ENCODE peak calls at places on chromosome 18, in six cellular contexts. F is GM23338, Y is fibroblast of lung, D is neural progenitor cell, W is PC-9, G is PC-3. S is an unnamed sample.

GRCh38 chr18:73264562-73264921 is 396.8 kb upstream of the NETO1 start:
- DNase-seq in F (no peak), Y (no peak), W (no peak), G (no peak), D (no peak), S (no peak)

GRCh38 chr18:29248856-29249255 is 1071.9 kb upstream of the CDH2 start:
- DNase-seq in D (peak; percentile 9), G (no peak), Y (no peak), W (no peak), F (no peak), S (no peak)

GRCh38 chr18:28514699-28515098 is 337.8 kb upstream of the CDH2 start:
- DNase-seq in Y (no peak), W (no peak), G (no peak), F (no peak), D (no peak), S (no peak)

GRCh38 chr18:35386600-35387366 is 9.6 kb upstream of the ZNF396 start:
- DNase-seq in D (peak; percentile 90), G (peak; percentile 66), F (peak; percentile 95), Y (peak; percentile 74), W (peak; percentile 48), S (peak; percentile 80)

GRCh38 chr18:23824704-23825103 is 135.5 kb downstream of the LAMA3 start:
- DNase-seq in D (no peak), Y (peak; percentile 65), F (no peak), W (no peak), G (no peak), S (no peak)

GRCh38 chr18:13147146-13147545 is 71.4 kb upstream of the LDLRAD4 start:
- DNase-seq in F (no peak), Y (no peak), W (no peak), G (no peak), D (no peak), S (peak; percentile 52)

GRCh38 chr18:22913861-22914260 is 19.3 kb upstream of the RBBP8 start:
- DNase-seq in F (peak; percentile 87), G (peak; percentile 97), D (no peak), Y (no peak), W (peak; percentile 93), S (no peak)

GRCh38 chr18:63686871-63687270 is 15.9 kb upstream of the SERPINB11 start:
- DNase-seq in F (no peak), G (no peak), W (no peak), D (no peak), Y (no peak), S (no peak)

GRCh38 chr18:73774836-73775509 is 372.7 kb downstream of the FBXO15 start:
- DNase-seq in G (peak; percentile 80), W (no peak), D (peak; percentile 45), Y (no peak), F (peak; percentile 37), S (peak; percentile 14)

GRCh38 chr18:11091746-11092145 is 57.6 kb downstream of the PIEZO2 start:
- DNase-seq in Y (no peak), D (no peak), G (no peak), W (no peak), F (no peak), S (no peak)

GRCh38 chr18:5498452-5498851 is 45.3 kb downstream of the EPB41L3 start:
- DNase-seq in G (no peak), Y (no peak), D (no peak), F (no peak), W (no peak), S (no peak)

DNA sequence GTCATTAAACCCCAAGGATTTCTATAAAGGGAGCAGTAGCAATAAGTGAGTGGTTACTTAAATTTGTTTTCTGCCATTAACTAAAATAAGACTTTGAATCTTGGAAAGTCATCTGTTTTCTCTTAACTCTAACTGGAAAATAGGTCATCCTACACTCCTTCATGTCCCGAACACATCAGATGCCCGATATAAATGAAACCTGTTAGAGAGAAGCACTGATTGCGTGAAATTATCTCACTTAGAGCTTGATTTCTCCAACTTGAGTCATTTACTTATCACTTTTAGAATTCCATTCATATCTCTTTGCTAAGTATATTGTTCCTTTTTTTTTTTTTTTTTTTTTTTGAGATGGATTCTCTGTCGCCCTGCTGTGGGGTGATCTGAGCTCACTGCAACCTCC is 10.8 kb downstream of the PIK3C3 start:
- DNase-seq in W (no peak), Y (peak; percentile 59), F (no peak), G (no peak), D (no peak), S (no peak)
- H3K4me1 ChIP-seq in W (no peaks in the 10 kb centered on the region), Y (peaks cover 5% of the 10 kb centered on the region), F (no peaks in the 10 kb centered on the region), G (no peaks in the 10 kb centered on the region), D (no peaks in the 10 kb centered on the region), S (peaks cover 10% of the 10 kb centered on the region)

GRCh38 chr18:7146067-7146466 is 28.5 kb upstream of the LAMA1 start:
- DNase-seq in G (no peak), F (no peak), D (no peak), Y (no peak), W (no peak), S (no peak)

GRCh38 chr18:7139409-7139808 is 21.8 kb upstream of the LAMA1 start:
- DNase-seq in D (no peak), G (no peak), Y (no peak), F (no peak), W (no peak), S (no peak)

GRCh38 chr18:7141287-7141686 is 23.7 kb upstream of the LAMA1 start:
- DNase-seq in G (no peak), Y (no peak), F (no peak), W (no peak), D (no peak), S (no peak)
- H3K36me3 ChIP-seq in G (no peaks in the 10 kb centered on the region), Y (no peaks in the 10 kb centered on the region), F (no peaks in the 10 kb centered on the region), W (no peaks in the 10 kb centered on the region), D (no peaks in the 10 kb centered on the region), S (no peaks in the 10 kb centered on the region)

GRCh38 chr18:3524706-3525105 is 74.7 kb downstream of the TGIF1 start:
- DNase-seq in D (no peak), F (no peak), Y (no peak), W (no peak), G (no peak), S (no peak)
- TF ChIP-seq EZH2 in D (no peak), F (no peak), Y (no peak), W (no peak), G (no peak), S (no peak)

DNA sequence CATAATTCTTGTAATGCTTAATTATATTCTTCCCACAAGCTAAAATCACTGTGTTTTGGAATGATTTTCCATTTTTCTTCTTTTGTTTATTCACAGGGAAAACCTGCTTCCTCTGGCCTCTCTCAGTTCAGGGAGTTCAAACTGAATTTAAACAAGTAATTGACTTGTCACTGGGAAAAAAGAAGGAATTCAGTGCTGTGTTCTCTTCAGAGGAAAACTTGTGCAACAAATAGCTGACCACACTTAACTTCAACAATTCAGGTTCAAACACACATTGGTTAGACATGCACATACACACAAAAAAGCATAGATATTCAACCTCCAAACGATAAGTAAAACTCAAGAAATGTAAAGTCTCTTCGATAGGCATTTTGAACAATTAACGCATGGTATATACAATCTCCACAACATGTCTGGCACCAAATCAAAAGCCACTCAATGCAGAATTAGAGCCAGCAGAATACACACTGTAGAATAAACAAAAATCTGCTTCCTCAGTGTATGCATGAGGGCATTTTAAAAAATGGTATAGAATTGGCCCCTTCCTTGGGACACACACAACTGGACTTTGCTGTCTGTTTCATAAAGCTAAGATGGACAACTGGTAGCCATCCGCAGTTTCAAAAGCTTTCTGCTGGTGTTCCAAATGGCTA is 269.0 kb downstream of the TCF4 start:
- DNase-seq in F (no peak), G (no peak), Y (peak; percentile 74), D (no peak), W (no peak), S (peak; percentile 36)
- H3K4me1 ChIP-seq in F (peaks cover 72% of the 10 kb centered on the region), G (peaks cover 4% of the 10 kb centered on the region), Y (peaks cover 3% of the 10 kb centered on the region), D (peaks cover 69% of the 10 kb centered on the region), W (no peaks in the 10 kb centered on the region), S (peaks cover 54% of the 10 kb centered on the region)

GRCh38 chr18:9559253-9559652 is 55.1 kb downstream of the PPP4R1 start:
- DNase-seq in D (no peak), G (no peak), W (no peak), Y (no peak), F (no peak), S (no peak)
- H3K36me3 ChIP-seq in D (peaks cover 11% of the 10 kb centered on the region), G (peaks cover 76% of the 10 kb centered on the region), W (peaks cover 67% of the 10 kb centered on the region), Y (peaks cover 10% of the 10 kb centered on the region), F (peaks cover 25% of the 10 kb centered on the region), S (peaks cover 43% of the 10 kb centered on the region)

GRCh38 chr18:45565280-45565970 is 49.9 kb upstream of the SLC14A2 start:
- DNase-seq in F (no peak), W (no peak), Y (no peak), G (no peak), D (no peak), S (no peak)
- TF ChIP-seq EZH2 in F (no peak), W (no peak), Y (no peak), G (no peak), D (no peak), S (no peak)

DNA sequence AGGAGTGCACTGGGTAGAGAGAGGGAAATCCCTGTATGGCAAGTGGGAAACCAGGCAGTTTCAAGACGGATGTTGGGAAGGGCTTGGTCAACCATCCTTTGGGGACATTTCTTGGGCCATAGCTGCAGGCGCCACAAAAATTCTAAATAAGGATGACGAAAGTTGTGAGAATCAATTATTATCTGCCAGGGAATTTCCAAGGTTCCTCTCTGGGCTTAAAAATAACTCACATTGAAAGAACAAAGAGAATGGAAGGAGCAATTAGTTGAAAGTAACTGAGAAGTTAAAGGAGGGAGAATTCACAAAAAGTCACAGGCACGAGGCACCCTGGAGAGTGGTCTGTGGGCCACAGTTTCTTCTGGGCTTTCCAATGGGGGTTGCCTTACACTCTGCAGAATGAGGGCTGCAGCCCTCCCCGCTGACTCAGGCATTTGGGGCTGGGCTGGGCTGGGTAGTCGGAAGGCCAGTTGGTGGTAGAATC is 195.7 kb downstream of the SMAD7 start:
- DNase-seq in D (no peak), W (no peak), G (no peak), F (no peak), Y (no peak), S (no peak)
- H3K4me1 ChIP-seq in D (peaks cover 3% of the 10 kb centered on the region), W (no peaks in the 10 kb centered on the region), G (no peaks in the 10 kb centered on the region), F (no peaks in the 10 kb centered on the region), Y (peaks cover 3% of the 10 kb centered on the region), S (no peaks in the 10 kb centered on the region)

GRCh38 chr18:58559427-58560186 is 69.3 kb downstream of the ALPK2 start:
- DNase-seq in F (no peak), Y (peak; percentile 45), W (no peak), D (no peak), G (no peak), S (no peak)

GRCh38 chr18:58567453-58568196 is 61.3 kb downstream of the ALPK2 start:
- DNase-seq in W (no peak), F (no peak), G (peak; percentile 82), Y (peak; percentile 98), D (no peak), S (peak; percentile 82)

GRCh38 chr18:58562146-58562998 is 66.5 kb downstream of the ALPK2 start:
- DNase-seq in Y (no peak), G (no peak), D (no peak), W (no peak), F (no peak), S (no peak)

GRCh38 chr18:58565021-58565420 is 63.9 kb downstream of the ALPK2 start:
- DNase-seq in Y (no peak), D (no peak), G (no peak), F (no peak), W (no peak), S (no peak)

GRCh38 chr18:58562999-58563667 is 65.8 kb downstream of the ALPK2 start:
- DNase-seq in F (no peak), D (no peak), Y (no peak), G (no peak), W (no peak), S (no peak)
- H3K36me3 ChIP-seq in F (no peaks in the 10 kb centered on the region), D (no peaks in the 10 kb centered on the region), Y (no peaks in the 10 kb centered on the region), G (no peaks in the 10 kb centered on the region), W (no peaks in the 10 kb centered on the region), S (no peaks in the 10 kb centered on the region)

S was measured in A673.